ENCODE peak calls at places on chromosomes 5 and 9, in nine cellular contexts. Y is fibroblast of pulmonary artery, Z is left ventricle myocardium inferior, L is AG10803, X is fibroblast of mammary gland, S is GM13976, H is B cell, B is neural progenitor cell, T is mammary epithelial cell. M is an unnamed sample.

GRCh38 chr5:57642698-57643097 is 160.1 kb upstream of the ACTBL2 start:
- DNase-seq in T (no peak), H (no peak), S (no peak), X (no peak), B (no peak), L (no peak), Z (no peak), Y (no peak), M (no peak)

GRCh38 chr5:7852542-7852941 is 1.6 kb upstream of the CFAP90 start:
- DNase-seq in L (no peak), H (no peak), B (no peak), T (no peak), X (peak; percentile 44), S (no peak), Z (no peak), Y (peak; percentile 27), M (no peak)

GRCh38 chr5:78472469-78473106 is 112.2 kb downstream of the SCAMP1 start:
- DNase-seq in B (no peak), S (no peak), Z (no peak), T (peak; percentile 18), H (no peak), L (peak; percentile 34), Y (peak; percentile 69), X (peak; percentile 28), M (no peak)

GRCh38 chr9:77827104-77827784 is 179.1 kb upstream of the GNA14 start:
- DNase-seq in Y (no peak), Z (no peak), B (no peak), S (peak; percentile 56), L (no peak), T (no peak), H (no peak), X (no peak), M (peak; percentile 34)

GRCh38 chr5:170056561-170057267 is 49.0 kb upstream of the FOXI1 start:
- DNase-seq in L (no peak), S (no peak), X (no peak), T (no peak), Y (no peak), Z (no peak), B (no peak), H (no peak), M (no peak)

GRCh38 chr5:17802256-17802655 is 168.0 kb downstream of the TAF11L14 start:
- DNase-seq in X (no peak), Z (no peak), T (no peak), Y (no peak), L (no peak), S (no peak), B (peak; percentile 81), H (no peak), M (no peak)

GRCh38 chr9:83024501-83025125 is 38.3 kb downstream of the RASEF start:
- DNase-seq in S (no peak), H (no peak), Z (no peak), L (no peak), Y (peak; percentile 5), B (no peak), X (no peak), T (no peak), M (no peak)

GRCh38 chr9:93894691-93895079 is 60.5 kb downstream of the BARX1 start:
- DNase-seq in Y (no peak), T (no peak), Z (no peak), L (no peak), H (no peak), X (no peak), B (no peak), S (peak; percentile 7), M (peak; percentile 5)

GRCh38 chr5:157072508-157072907 is 13.6 kb upstream of the HAVCR1 start:
- DNase-seq in T (no peak), H (no peak), S (no peak), L (no peak), Y (no peak), Z (no peak), X (no peak), B (no peak), M (no peak)

GRCh38 chr9:129027685-129028191 is 393 bp downstream of the SH3GLB2 start:
- DNase-seq in S (peak; percentile 60), B (no peak), T (peak; percentile 57), H (no peak), L (peak; percentile 20), Y (no peak), X (no peak), Z (peak; percentile 31), M (peak; percentile 70)

GRCh38 chr5:103497782-103498181 is 64.8 kb downstream of the NUDT12 start:
- DNase-seq in T (no peak), Z (no peak), L (no peak), H (no peak), S (no peak), X (no peak), Y (no peak), B (no peak), M (no peak)

GRCh38 chr5:108168915-108169314 is 213.0 kb downstream of the FBXL17 start:
- DNase-seq in B (no peak), X (no peak), L (no peak), Y (no peak), S (no peak), H (no peak), T (peak; percentile 4), Z (no peak), M (no peak)

GRCh38 chr5:143874312-143874711 is 62.4 kb downstream of the HMHB1 start:
- DNase-seq in L (peak; percentile 79), X (no peak), S (no peak), H (no peak), Y (no peak), Z (no peak), B (no peak), T (no peak), M (no peak)

GRCh38 chr5:14123974-14124482 is 19.1 kb upstream of the TRIO start:
- DNase-seq in T (no peak), B (no peak), Y (no peak), H (no peak), Z (no peak), S (no peak), X (no peak), L (no peak), M (no peak)

GRCh38 chr9:83623634-83623991 is 670 bp downstream of the IDNK start:
- DNase-seq in Y (no peak), H (no peak), L (no peak), S (peak; percentile 41), T (no peak), X (no peak), B (no peak), Z (no peak), M (no peak)

GRCh38 chr5:158522001-158522400 is 577.7 kb downstream of the EBF1 start:
- DNase-seq in Y (peak; percentile 44), T (no peak), B (no peak), Z (no peak), X (peak; percentile 69), L (peak; percentile 69), H (no peak), S (no peak), M (no peak)

GRCh38 chr9:1709347-1709746 is 305.8 kb upstream of the SMARCA2 start:
- DNase-seq in B (peak; percentile 7), S (peak; percentile 23), X (peak; percentile 22), Y (no peak), Z (no peak), L (peak; percentile 39), H (peak; percentile 15), T (no peak), M (peak; percentile 13)

GRCh38 chr9:761155-761792 is 80.2 kb upstream of the DMRT1 start:
- DNase-seq in Y (peak; percentile 37), H (no peak), T (no peak), S (no peak), L (no peak), Z (no peak), B (no peak), X (peak; percentile 63), M (no peak)

GRCh38 chr9:125631391-125632085 is 75.5 kb downstream of the MAPKAP1 start:
- DNase-seq in B (peak; percentile 59), Z (no peak), S (peak; percentile 61), T (peak; percentile 42), L (peak; percentile 64), X (peak; percentile 68), H (peak; percentile 56), Y (peak; percentile 79), M (peak; percentile 62)
- TF ChIP-seq CTCF in B (peak; percentile 64), Z (peak; percentile 68), S (peak; percentile 50), T (peak; percentile 53), L (peak; percentile 79), X (peak; percentile 76), H (peak; percentile 74), Y (peak; percentile 80), M (peak; percentile 64)

DNA sequence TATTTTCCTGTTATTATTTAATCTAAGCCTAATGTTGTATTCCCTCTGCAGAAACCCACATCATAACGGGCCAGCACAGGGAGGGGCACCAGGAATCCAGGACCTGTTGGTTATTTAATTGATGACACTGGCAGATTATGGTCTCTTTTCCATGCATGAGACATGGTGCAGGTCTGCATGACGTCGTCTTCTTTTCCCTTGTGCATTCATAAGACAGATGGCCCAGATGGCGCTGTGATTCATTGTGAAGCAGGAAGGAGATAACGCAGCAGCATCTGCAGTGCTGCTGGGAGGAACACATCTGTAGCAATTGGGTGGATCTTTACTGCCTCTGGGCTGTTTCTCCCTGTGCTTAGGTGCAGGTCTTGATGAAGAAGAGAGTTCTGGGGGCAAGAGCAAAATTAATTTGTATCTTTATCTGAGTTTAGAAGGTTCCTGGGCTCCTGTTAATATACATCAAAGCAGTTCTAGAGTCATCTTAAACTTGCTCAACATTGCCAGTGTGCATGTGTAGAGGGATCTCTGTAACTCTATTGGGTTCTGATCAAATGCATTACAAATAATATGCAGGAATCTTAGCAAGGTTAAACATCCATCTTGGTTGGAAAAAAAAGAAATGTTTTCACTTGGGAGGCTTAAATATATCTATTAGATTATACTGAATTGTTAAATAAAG is 176.1 kb downstream of the PCSK1 start:
- DNase-seq in T (peak; percentile 20), L (peak; percentile 86), B (peak; percentile 39), Y (peak; percentile 83), H (no peak), X (peak; percentile 97), Z (no peak), S (no peak), M (no peak)
- TF ChIP-seq CTCF in T (no peak), L (peak; percentile 28), B (no peak), Y (no peak), H (no peak), X (no peak), Z (no peak), S (no peak), M (peak; percentile 11)

DNA sequence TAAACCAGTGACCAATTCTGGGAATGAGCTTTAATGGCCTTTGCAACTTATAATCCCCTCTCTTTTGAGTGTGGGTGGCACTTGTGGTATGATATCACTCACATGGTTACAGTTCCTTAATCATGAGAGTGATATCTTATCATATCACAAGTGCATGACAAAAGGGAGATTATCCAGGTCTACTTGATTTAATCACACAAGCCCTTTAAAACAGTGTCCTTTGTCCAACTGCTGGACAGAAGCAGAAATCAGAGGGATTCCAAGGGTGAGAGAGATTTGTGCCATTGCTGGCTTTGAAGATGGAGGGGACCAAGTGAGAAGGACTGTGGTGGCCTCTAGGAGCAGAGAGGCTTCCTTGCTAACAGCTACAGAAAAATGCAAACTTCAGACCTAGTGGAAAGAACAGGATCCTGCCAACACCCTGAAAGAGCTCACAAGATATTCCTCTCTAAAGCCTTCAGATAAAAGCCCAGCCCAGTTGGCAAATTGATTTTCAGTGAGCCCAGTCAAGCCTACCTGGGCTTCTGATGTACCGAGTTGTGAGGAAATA is 279.0 kb upstream of the TLE4 start:
- DNase-seq in X (no peak), Y (no peak), S (no peak), Z (no peak), L (no peak), H (no peak), T (no peak), B (no peak), M (no peak)
- TF ChIP-seq CTCF in X (no peak), Y (no peak), S (no peak), Z (no peak), L (no peak), H (no peak), T (no peak), B (no peak), M (no peak)

GRCh38 chr5:6837519-6838110 is 124.4 kb downstream of the TENT4A start:
- DNase-seq in H (no peak), Y (no peak), Z (no peak), T (no peak), L (no peak), B (no peak), S (peak; percentile 49), X (peak; percentile 5), M (no peak)
- TF ChIP-seq CTCF in H (peak; percentile 28), Y (peak; percentile 48), Z (peak; percentile 55), T (peak; percentile 47), L (peak; percentile 70), B (peak; percentile 60), S (peak; percentile 61), X (peak; percentile 66), M (peak; percentile 68)

M was measured in GM13977.